ENCODE peak calls at places on chromosome 1, in eight cellular contexts. R is HT1080; T is T-cell; J is bronchial epithelial cell; D is amniotic epithelial cell; M is NCI-H2081; L is hippocampal formation; V is activated CD4-positive, alpha-beta T cell treated with anti-CD3 and anti-CD28 coated beads, Interleukin-2, amount 50 U/mL, for 24 hours. U is an unnamed sample.

GRCh38 chr1:225467193-225468020 is 39.6 kb upstream of the LBR start:
- DNase-seq in R (peak; percentile 73), L (peak; percentile 28), V (peak; percentile 77), T (peak; percentile 86), D (no peak), J (no peak), M (no peak), U (no peak)

GRCh38 chr1:107404756-107405155 is 263.9 kb downstream of the NTNG1 start:
- DNase-seq in R (peak; percentile 43), J (peak; percentile 15), M (no peak), V (no peak), L (no peak), D (no peak), T (no peak), U (no peak)

GRCh38 chr1:32334864-32335618 is 992 bp downstream of the MARCKSL1 start:
- DNase-seq in D (no peak), V (peak; percentile 27), R (peak; percentile 50), M (peak; percentile 64), T (peak; percentile 79), L (peak; percentile 51), J (no peak), U (peak; percentile 35)

GRCh38 chr1:31580891-31581603 is 4.7 kb downstream of the TINAGL1 start:
- DNase-seq in M (no peak), J (no peak), T (no peak), L (no peak), D (no peak), R (no peak), V (no peak), U (no peak)

GRCh38 chr1:54581621-54582035 is 33.6 kb downstream of the ACOT11 start:
- DNase-seq in R (peak; percentile 76), M (no peak), J (peak; percentile 92), L (peak; percentile 79), D (peak; percentile 80), V (no peak), T (no peak), U (peak; percentile 94)

GRCh38 chr1:26731233-26731902 is 35.6 kb downstream of the ARID1A start:
- DNase-seq in T (no peak), D (no peak), M (no peak), L (no peak), R (no peak), J (no peak), V (no peak), U (no peak)

GRCh38 chr1:109598655-109599054 is 20.8 kb downstream of the GNAT2 start:
- DNase-seq in R (no peak), L (no peak), D (no peak), T (no peak), J (no peak), V (no peak), M (no peak), U (no peak)

GRCh38 chr1:234676103-234676594 is 66.2 kb upstream of the IRF2BP2 start:
- DNase-seq in D (peak; percentile 79), M (peak; percentile 82), V (peak; percentile 42), L (peak; percentile 82), T (peak; percentile 55), R (peak; percentile 68), J (peak; percentile 57), U (peak; percentile 58)

GRCh38 chr1:15083578-15083977 is 70.0 kb upstream of the TMEM51 start:
- DNase-seq in D (peak; percentile 54), T (no peak), J (peak; percentile 61), R (peak; percentile 34), M (no peak), V (no peak), L (no peak), U (peak; percentile 78)

GRCh38 chr1:55640708-55641473 is 425.7 kb upstream of the USP24 start:
- DNase-seq in V (peak; percentile 2), M (no peak), L (peak; percentile 56), R (no peak), D (no peak), T (peak; percentile 15), J (no peak), U (peak; percentile 26)

GRCh38 chr1:11337536-11338350 is 64.7 kb downstream of the UBIAD1 start:
- DNase-seq in D (peak; percentile 4), V (peak; percentile 62), L (no peak), T (peak; percentile 67), R (peak; percentile 29), M (peak; percentile 26), J (no peak), U (peak; percentile 42)

GRCh38 chr1:232766904-232767303 is 38.3 kb upstream of the MAP10 start:
- DNase-seq in V (no peak), M (no peak), T (no peak), R (no peak), D (no peak), J (no peak), L (no peak), U (no peak)

GRCh38 chr1:158095737-158096335 is 84.9 kb upstream of the CD1D start:
- DNase-seq in D (peak; percentile 29), T (peak; percentile 16), M (no peak), J (peak; percentile 32), L (no peak), R (peak; percentile 45), V (no peak), U (peak; percentile 53)

GRCh38 chr1:62070384-62071011 is 124.2 kb upstream of the L1TD1 start:
- DNase-seq in L (no peak), T (no peak), J (no peak), M (no peak), D (no peak), R (no peak), V (no peak), U (no peak)

GRCh38 chr1:4700801-4701200 is 46.4 kb downstream of the AJAP1 start:
- DNase-seq in L (peak; percentile 72), M (no peak), J (no peak), R (no peak), V (no peak), D (no peak), T (no peak), U (no peak)

GRCh38 chr1:208950206-208950605 is 633.3 kb upstream of the CAMK1G start:
- DNase-seq in T (no peak), J (no peak), L (no peak), D (peak; percentile 1), R (no peak), V (no peak), M (no peak), U (no peak)

GRCh38 chr1:110348771-110349170 is 9.6 kb downstream of the RBM15 start:
- DNase-seq in M (no peak), D (no peak), T (no peak), R (no peak), L (no peak), J (no peak), V (no peak), U (no peak)

GRCh38 chr1:32393832-32394140 is 455 bp downstream of the BSDC1 start:
- DNase-seq in M (no peak), J (peak; percentile 20), R (no peak), L (no peak), D (peak; percentile 28), V (no peak), T (no peak), U (peak; percentile 57)